ENCODE peak calls at places on chromosome 7, in four cellular contexts. R is neural progenitor cell, V is Peyer's patch, S is OCI-LY7. U is an unnamed sample. For H3K4me1 and H3K36me3, the result is how much of the 10 kb centered on the place peaks cover.

GRCh38 chr7:35695628-35695888 is 623 bp upstream of the HERPUD2 start:
- DNase-seq in R (no peak), S (no peak), V (no peak), U (no peak)

GRCh38 chr7:16795624-16796023 is 9.2 kb downstream of the AGR2 start:
- DNase-seq in S (no peak), V (no peak), R (no peak), U (no peak)

GRCh38 chr7:15007507-15007906 is 105.0 kb upstream of the DGKB start:
- DNase-seq in V (no peak), R (peak), S (no peak), U (no peak)

GRCh38 chr7:114929570-114929969 is 7.7 kb downstream of the MDFIC start:
- DNase-seq in V (no peak), R (peak), S (no peak), U (no peak)

GRCh38 chr7:155803418-155804376 is 8.6 kb downstream of the SHH start:
- DNase-seq in R (peak), S (no peak), V (peak), U (peak)

GRCh38 chr7:44976040-44976745 is 2.6 kb downstream of the MYO1G start:
- DNase-seq in V (no peak), S (no peak), R (no peak), U (no peak)

GRCh38 chr7:74097937-74098614 is 14.5 kb downstream of the LIMK1 start:
- DNase-seq in S (no peak), R (no peak), V (no peak), U (peak)

GRCh38 chr7:91836065-91836368 is 44.5 kb downstream of the MTERF1 start:
- DNase-seq in S (no peak), R (no peak), V (no peak), U (no peak)

GRCh38 chr7:74364061-74364460 is 74.9 kb downstream of the CLIP2 start:
- DNase-seq in R (peak), V (no peak), S (no peak), U (no peak)

GRCh38 chr7:24877790-24878311 is 102.1 kb downstream of the OSBPL3 start:
- DNase-seq in V (no peak), S (peak), R (no peak), U (peak)

GRCh38 chr7:112649560-112649959 is 140.6 kb downstream of the TMEM168 start:
- DNase-seq in S (no peak), R (no peak), V (no peak), U (no peak)

GRCh38 chr7:17986826-17987225 is 40.8 kb downstream of the PRPS1L1 start:
- DNase-seq in V (no peak), S (no peak), R (no peak), U (no peak)

GRCh38 chr7:16465469-16466086 is at the start of gene SOSTDC1:
- DNase-seq in V (no peak), S (no peak), R (peak), U (peak)

GRCh38 chr7:127504715-127505114 is 80.7 kb downstream of the GCC1 start:
- DNase-seq in V (no peak), S (peak), R (peak), U (peak)

GRCh38 chr7:21371371-21371770 is 56.5 kb upstream of the SP4 start:
- DNase-seq in V (no peak), R (peak), S (no peak), U (no peak)

GRCh38 chr7:128863433-128863989 is 855 bp downstream of the ATP6V1F start:
- DNase-seq in V (peak), R (peak), S (peak), U (peak)

GRCh38 chr7:35905555-35905954 is 104.7 kb downstream of the SEPTIN7 start:
- DNase-seq in V (no peak), S (no peak), R (no peak), U (no peak)

GRCh38 chr7:25031007-25031406 is 51.0 kb upstream of the OSBPL3 start:
- DNase-seq in V (no peak), R (no peak), S (peak), U (peak)

GRCh38 chr7:44257618-44258422 is 57.0 kb downstream of the YKT6 start:
- DNase-seq in V (peak), R (peak), S (peak), U (peak)

GRCh38 chr7:44264221-44264956 is 61.0 kb downstream of the CAMK2B start:
- DNase-seq in S (no peak), V (no peak), R (no peak), U (no peak)

GRCh38 chr7:137978464-137979237 is 23.2 kb downstream of the CREB3L2 start:
- DNase-seq in R (no peak), S (no peak), V (no peak), U (peak)

GRCh38 chr7:44853391-44853790 is 5.5 kb upstream of the H2AZ2 start:
- DNase-seq in R (no peak), S (no peak), V (no peak), U (no peak)

GRCh38 chr7:54738737-54739136 is 20.3 kb downstream of the SEC61G start:
- DNase-seq in S (no peak), R (no peak), V (no peak), U (no peak)

GRCh38 chr7:64887756-64888508 is 15.1 kb upstream of the ZNF273 start:
- DNase-seq in V (no peak), S (peak), R (peak), U (peak)

GRCh38 chr7:107251963-107252362 is 83.2 kb downstream of the HBP1 start:
- DNase-seq in S (no peak), V (no peak), R (no peak), U (no peak)

GRCh38 chr7:73647725-73648592 is 19.7 kb upstream of the VPS37D start:
- DNase-seq in V (peak), R (peak), S (no peak), U (peak)

GRCh38 chr7:136050462-136050847 is 73.3 kb upstream of the MTPN start:
- DNase-seq in V (no peak), R (no peak), S (no peak), U (no peak)

GRCh38 chr7:71752171-71752935 is 620.4 kb downstream of the GALNT17 start:
- DNase-seq in R (peak), S (no peak), V (peak), U (peak)

GRCh38 chr7:37193775-37194135 is 254.9 kb downstream of the ELMO1 start:
- DNase-seq in V (no peak), R (no peak), S (no peak), U (no peak)

GRCh38 chr7:11751315-11751714 is 80.7 kb downstream of the THSD7A start:
- DNase-seq in V (no peak), R (no peak), S (no peak), U (no peak)

GRCh38 chr7:95396136-95397032 is at the start of gene PON3:
- DNase-seq in R (no peak), S (no peak), V (peak), U (peak)

DNA sequence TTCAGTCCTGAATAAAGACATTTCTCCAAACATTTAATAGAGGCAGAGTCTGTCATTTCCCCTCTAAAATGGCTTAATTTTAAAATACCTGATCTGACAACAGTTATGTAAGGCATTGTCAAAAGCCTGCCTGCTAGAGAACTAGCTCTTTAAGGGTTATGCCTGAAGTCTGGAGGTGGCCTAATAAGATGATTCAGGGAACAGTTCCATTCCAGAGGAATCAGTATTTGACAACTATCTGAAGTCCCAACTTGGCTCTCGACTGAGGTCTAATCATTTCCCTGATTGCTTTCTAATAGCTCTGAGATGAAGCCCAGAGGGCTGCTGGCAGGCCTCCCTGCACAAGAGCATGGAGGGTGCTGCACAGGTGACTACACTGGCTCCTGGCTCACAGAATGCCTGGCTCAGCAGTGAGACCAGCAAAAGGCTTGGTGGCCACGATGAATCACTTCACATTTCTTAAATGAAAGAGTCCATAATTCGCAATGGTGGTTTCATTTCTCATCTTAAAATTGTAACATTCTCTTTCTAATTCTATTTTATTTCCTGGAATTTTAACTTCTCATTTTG is 509.6 kb upstream of the POM121L12 start:
- DNase-seq in S (no peak), R (no peak), V (no peak), U (no peak)
- H3K4me1 ChIP-seq in S (under half), R (under half), V (under half), U (under half)

DNA sequence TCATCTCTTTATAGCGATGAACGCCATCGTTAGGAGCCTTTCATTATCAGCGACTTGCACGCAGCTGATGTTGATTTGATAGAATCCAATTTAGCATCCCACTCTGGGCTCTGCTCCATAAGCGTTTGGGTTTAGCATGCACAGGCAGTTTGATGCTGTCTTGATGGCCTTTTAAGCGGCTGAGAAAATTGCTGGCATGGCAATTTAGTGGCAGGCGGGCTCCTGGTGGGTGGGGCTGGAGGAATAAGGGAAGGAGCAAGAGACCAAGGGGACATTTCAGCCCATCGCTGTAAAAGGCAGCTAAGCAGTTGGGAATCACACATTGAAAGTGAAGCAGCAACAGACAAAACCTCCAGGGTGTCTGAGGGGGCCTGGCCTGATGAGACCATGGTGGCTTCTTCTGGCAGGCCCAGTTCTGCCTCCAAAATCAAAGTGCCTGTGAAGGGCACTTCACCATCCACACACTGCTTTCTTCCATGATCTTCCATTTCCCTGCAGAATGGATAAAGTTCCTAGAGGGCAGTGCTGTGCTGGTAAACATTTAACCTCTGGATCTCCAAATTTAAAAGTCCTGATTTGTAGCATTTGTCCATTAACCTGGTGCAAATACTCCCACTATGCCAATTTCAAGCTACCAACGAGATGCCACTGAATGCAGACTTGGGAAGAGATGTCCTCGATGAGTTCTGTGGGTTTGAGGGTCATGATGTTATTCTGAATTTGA is 107.9 kb upstream of the PLXNA4 start:
- DNase-seq in S (no peak), R (no peak), V (no peak), U (no peak)
- TF ChIP-seq CTCF in S (no peak), R (peak), V (no peak), U (no peak)

GRCh38 chr7:6395898-6396582 is 51.7 kb downstream of the DAGLB start:
- DNase-seq in V (no peak), R (no peak), S (no peak), U (peak)

GRCh38 chr7:6389728-6390127 is 58.0 kb downstream of the DAGLB start:
- DNase-seq in V (no peak), S (no peak), R (no peak), U (no peak)

GRCh38 chr7:6394114-6394513 is 53.6 kb downstream of the DAGLB start:
- DNase-seq in V (no peak), S (no peak), R (no peak), U (no peak)

GRCh38 chr7:6393667-6394056 is 54.1 kb downstream of the DAGLB start:
- DNase-seq in V (no peak), R (no peak), S (no peak), U (no peak)

GRCh38 chr7:6392712-6393666 is 54.8 kb downstream of the DAGLB start:
- DNase-seq in R (no peak), V (peak), S (no peak), U (peak)
- H3K36me3 ChIP-seq in R (under half), V (half or more), S (half or more), U (under half)

DNA sequence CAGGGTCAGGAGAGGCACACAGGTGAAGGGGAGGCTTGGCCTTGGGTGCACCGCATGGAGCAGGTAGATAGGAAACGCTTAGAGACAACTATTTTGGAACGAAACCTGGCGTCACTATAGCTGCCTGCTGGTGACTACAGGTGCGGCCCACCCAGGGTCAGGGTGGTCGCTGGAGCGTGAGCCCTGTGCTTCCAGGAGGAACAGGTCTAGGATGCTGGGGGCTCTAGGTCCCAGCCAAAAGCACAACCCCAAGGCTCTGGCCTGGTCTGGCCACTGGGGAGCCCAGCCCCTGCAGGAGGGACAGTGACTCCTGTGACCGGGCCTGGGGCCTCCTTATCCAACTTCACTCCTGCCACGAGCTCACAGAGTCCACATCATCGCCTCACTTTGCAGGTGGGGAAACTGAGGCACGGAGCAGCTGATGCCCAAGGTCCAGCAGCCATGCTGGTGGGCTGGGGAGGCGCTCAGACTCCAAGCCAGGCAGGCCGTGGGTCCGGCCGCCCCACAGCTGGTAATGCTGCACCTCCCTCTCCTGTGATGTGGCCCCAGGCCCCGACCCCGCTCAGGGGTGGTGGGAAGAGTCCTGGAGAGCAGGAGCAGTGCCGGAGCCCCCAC is 9.0 kb downstream of the LFNG start:
- DNase-seq in S (no peak), V (no peak), R (no peak), U (no peak)
- H3K4me1 ChIP-seq in S (under half), V (under half), R (under half), U (half or more)

GRCh38 chr7:46189255-46189790 is 268.3 kb upstream of the IGFBP3 start:
- DNase-seq in S (no peak), V (no peak), R (no peak), U (no peak)

GRCh38 chr7:46191296-46191695 is 270.2 kb upstream of the IGFBP3 start:
- DNase-seq in R (no peak), S (no peak), V (no peak), U (no peak)

GRCh38 chr7:46191776-46192175 is 270.7 kb upstream of the IGFBP3 start:
- DNase-seq in R (no peak), V (no peak), S (no peak), U (no peak)

GRCh38 chr7:46186131-46186530 is 265.1 kb upstream of the IGFBP3 start:
- DNase-seq in R (no peak), S (no peak), V (no peak), U (no peak)
- TF ChIP-seq CTCF in R (no peak), S (no peak), V (no peak), U (no peak)

DNA sequence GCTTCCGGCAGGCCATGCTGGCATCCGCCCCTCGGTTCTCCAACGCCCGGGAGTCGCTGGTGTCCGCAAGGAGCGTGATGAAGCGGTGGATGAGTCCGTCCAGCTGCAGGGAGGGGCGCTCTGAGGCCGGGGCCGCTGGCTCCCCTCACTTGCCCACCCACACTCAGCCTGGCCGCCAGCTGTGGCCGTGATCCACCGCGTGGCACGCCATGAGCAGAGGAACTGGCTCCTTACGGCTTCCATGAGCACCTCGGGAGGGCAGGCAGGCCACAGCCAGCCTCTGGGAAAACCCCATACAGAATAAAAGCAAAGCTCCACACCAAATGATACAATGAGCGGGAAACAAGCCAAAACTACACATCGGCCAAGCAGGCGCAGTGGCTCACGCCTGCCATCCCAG is 15.5 kb upstream of the MICALL2 start:
- DNase-seq in V (no peak), R (no peak), S (no peak), U (no peak)
- H3K36me3 ChIP-seq in V (half or more), R (under half), S (half or more), U (under half)

GRCh38 chr7:50166997-50167961 is 74.2 kb upstream of the ZPBP start:
- DNase-seq in V (no peak), R (no peak), S (peak), U (no peak)
- H3K4me1 ChIP-seq in V (under half), R (under half), S (half or more), U (under half)

U was measured in transverse colon.